ENCODE peak calls at places on chromosome 7, in nine cellular contexts. I, Q, G, L, D, T, J, B and F are unnamed samples.
A peak's percentile ranks its signal among the peaks of the same experiment; 100 is the strongest.

GRCh38 chr7:56218510-56218909 is 102.3 kb upstream of the NUPR2 start:
- DNase-seq in L (no peak), B (no peak), J (no peak), Q (no peak), G (no peak), D (no peak), I (no peak), T (no peak), F (no peak)

GRCh38 chr7:52030722-52031121 is 714.1 kb upstream of the COBL start:
- DNase-seq in Q (no peak), L (no peak), J (no peak), B (no peak), G (no peak), D (no peak), I (no peak), T (no peak), F (no peak)

GRCh38 chr7:30708983-30709382 is 26.7 kb upstream of the CRHR2 start:
- DNase-seq in G (no peak), L (no peak), D (no peak), I (peak; percentile 13), T (no peak), J (no peak), Q (peak; percentile 18), B (no peak), F (no peak)

GRCh38 chr7:51376420-51377092 is 59.9 kb upstream of the COBL start:
- DNase-seq in T (no peak), I (peak; percentile 2), G (no peak), D (peak; percentile 69), J (no peak), Q (no peak), L (no peak), B (no peak), F (no peak)

GRCh38 chr7:14761506-14762296 is 140.8 kb downstream of the DGKB start:
- DNase-seq in L (no peak), J (no peak), B (no peak), I (peak; percentile 81), T (no peak), G (peak; percentile 87), D (peak; percentile 95), Q (peak; percentile 86), F (no peak)

GRCh38 chr7:48299580-48300169 is 128.4 kb downstream of the ABCA13 start:
- DNase-seq in G (no peak), Q (no peak), B (peak; percentile 41), D (peak; percentile 2), J (peak; percentile 43), T (peak; percentile 61), I (peak; percentile 74), L (peak; percentile 75), F (peak; percentile 82)

GRCh38 chr7:98753176-98753575 is 116.6 kb downstream of the TMEM130 start:
- DNase-seq in Q (no peak), I (no peak), G (no peak), D (no peak), T (no peak), L (no peak), J (no peak), B (no peak), F (no peak)

GRCh38 chr7:40572810-40573470 is 438.1 kb downstream of the SUGCT start:
- DNase-seq in Q (no peak), D (no peak), B (no peak), T (no peak), I (peak; percentile 58), L (no peak), G (no peak), J (no peak), F (no peak)

GRCh38 chr7:95907337-95907736 is 135.0 kb downstream of the DYNC1I1 start:
- DNase-seq in D (no peak), L (no peak), Q (no peak), B (no peak), I (no peak), J (no peak), T (no peak), G (no peak), F (no peak)

GRCh38 chr7:141526115-141526514 is 25.1 kb upstream of the AGK start:
- DNase-seq in G (no peak), J (no peak), D (no peak), Q (no peak), T (no peak), B (no peak), L (no peak), I (no peak), F (no peak)

GRCh38 chr7:27661776-27662489 is 750 bp downstream of the HIBADH start:
- DNase-seq in L (peak; percentile 50), J (no peak), B (no peak), T (peak; percentile 43), I (peak; percentile 43), Q (peak; percentile 26), D (peak; percentile 10), G (no peak), F (peak; percentile 21)